ENCODE peak calls at places on chromosomes 3 and 15, in six cellular contexts. C is HCT116, X is NB4, P is adrenal gland, V is upper lobe of left lung, F is endothelial cell of umbilical vein. M is an unnamed sample.

GRCh38 chr15:76108021-76108723 is 48.4 kb downstream of the TMEM266 start:
- DNase-seq in F (no peak), X (no peak), V (no peak), C (no peak), P (peak; percentile 62), M (no peak)

GRCh38 chr3:136250862-136251460 is 821 bp downstream of the PCCB start:
- DNase-seq in V (peak; percentile 82), F (peak; percentile 61), X (peak; percentile 65), C (no peak), P (peak; percentile 86), M (no peak)

GRCh38 chr15:80068578-80068977 is 9.1 kb downstream of the ZFAND6 start:
- DNase-seq in P (no peak), C (no peak), V (no peak), X (no peak), F (no peak), M (no peak)

GRCh38 chr3:45940004-45940780 is 3.1 kb upstream of the CXCR6 start:
- DNase-seq in C (no peak), V (peak; percentile 20), X (no peak), F (no peak), P (no peak), M (no peak)

GRCh38 chr15:43826029-43826507 is 734 bp upstream of the WDR76 start:
- DNase-seq in F (no peak), C (no peak), P (no peak), V (no peak), X (no peak), M (no peak)

GRCh38 chr3:146184616-146185015 is 23.6 kb upstream of the PLOD2 start:
- DNase-seq in X (no peak), V (peak; percentile 28), F (no peak), P (peak; percentile 28), C (peak; percentile 45), M (no peak)

GRCh38 chr15:94910166-94910565 is 678.8 kb downstream of the MCTP2 start:
- DNase-seq in P (no peak), X (no peak), V (no peak), F (peak; percentile 51), C (no peak), M (no peak)

GRCh38 chr3:5428607-5429516 is 241.4 kb downstream of the EDEM1 start:
- DNase-seq in C (no peak), F (no peak), X (peak; percentile 50), P (no peak), V (no peak), M (no peak)

GRCh38 chr3:97934980-97935695 is 37.1 kb downstream of the RIOX2 start:
- DNase-seq in X (no peak), F (no peak), C (no peak), V (no peak), P (no peak), M (no peak)

GRCh38 chr15:50224606-50225005 is 40.9 kb downstream of the HDC start:
- DNase-seq in X (peak; percentile 34), C (no peak), V (no peak), P (no peak), F (no peak), M (no peak)

GRCh38 chr15:64460206-64460736 is at the start of gene ZNF609:
- DNase-seq in X (peak; percentile 92), C (peak; percentile 95), F (peak; percentile 90), V (peak; percentile 94), P (peak; percentile 91), M (peak; percentile 68)
- TF ChIP-seq POLR2A in X (peak; percentile 47), C (no peak), F (no peak), V (peak; percentile 68), P (peak; percentile 97), M (peak; percentile 57)

DNA sequence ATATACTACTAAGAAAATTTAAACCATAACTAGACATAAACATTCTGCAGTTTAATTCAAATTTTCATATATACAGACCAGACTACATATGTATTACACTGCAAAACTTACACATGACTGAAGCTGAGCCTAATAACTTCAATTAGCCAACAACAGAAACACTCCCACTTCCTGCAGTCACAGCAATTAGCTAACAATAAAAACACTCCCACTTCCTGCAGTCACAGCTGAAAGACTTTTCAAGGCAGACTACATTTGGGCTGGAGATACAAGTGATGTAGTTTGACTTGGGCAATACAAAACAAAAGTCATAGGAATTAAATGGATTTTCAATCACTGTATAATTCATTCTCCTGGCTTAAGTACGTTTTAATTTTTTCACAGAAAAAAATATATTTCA is 10.3 kb downstream of the TM2D3 start:
- DNase-seq in V (no peak), X (peak; percentile 92), F (peak; percentile 83), C (no peak), P (no peak), M (no peak)
- TF ChIP-seq POLR2A in V (no peak), X (no peak), F (no peak), C (no peak), P (no peak), M (no peak)

GRCh38 chr15:69499521-69500201 is 47.0 kb downstream of the RPLP1 start:
- DNase-seq in V (no peak), C (no peak), P (no peak), X (no peak), F (no peak), M (no peak)
- TF ChIP-seq POLR2A in V (no peak), C (no peak), P (no peak), X (no peak), F (no peak), M (no peak)

DNA sequence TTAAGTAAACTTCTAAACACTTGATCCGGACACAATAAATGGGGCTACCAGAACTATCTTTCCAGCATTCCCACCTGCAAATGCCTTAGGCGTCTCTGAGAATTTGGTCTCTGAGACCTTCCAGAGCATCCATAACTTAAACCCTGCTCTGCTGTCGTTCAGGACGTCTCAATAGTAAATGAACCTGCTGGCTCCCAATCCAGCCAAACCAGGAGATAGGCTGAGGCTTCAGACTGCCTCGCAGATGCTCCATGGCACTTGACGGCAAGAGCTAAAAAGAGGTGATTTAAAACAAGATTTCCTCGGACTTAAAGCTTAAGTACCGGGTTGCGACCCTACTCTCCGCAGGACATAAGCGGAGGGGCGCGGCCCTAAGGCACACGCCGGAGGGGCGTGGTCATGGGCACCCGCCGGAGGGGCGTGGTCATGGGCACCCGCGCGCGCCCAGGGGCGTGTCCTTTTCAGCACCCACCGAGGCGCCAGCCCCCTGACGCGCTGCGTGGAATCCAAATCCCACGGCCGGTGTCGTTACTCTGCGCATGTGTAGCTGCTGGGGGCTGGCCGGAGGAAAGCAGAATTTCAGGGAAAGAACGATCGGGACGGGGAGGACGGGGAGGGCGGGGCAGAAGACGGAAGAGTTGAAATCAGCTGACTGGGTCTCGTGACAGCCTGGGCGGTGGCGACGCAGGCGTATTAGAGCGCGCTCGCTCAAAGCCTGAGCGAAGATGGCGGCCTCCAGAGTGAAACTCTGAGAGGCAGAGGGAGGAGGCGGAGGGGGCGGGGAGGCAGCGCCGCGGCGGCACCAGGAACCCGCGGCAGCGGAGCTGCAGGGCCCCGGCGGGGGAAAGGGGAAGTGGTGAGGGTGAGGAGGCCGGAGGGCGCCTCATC is at the start of gene DNAJC13:
- DNase-seq in X (peak; percentile 96), P (peak; percentile 95), V (peak; percentile 93), C (peak; percentile 82), F (peak; percentile 96), M (peak; percentile 76)
- TF ChIP-seq POLR2A in X (peak; percentile 48), P (peak; percentile 22), V (peak; percentile 79), C (peak; percentile 21), F (no peak), M (peak; percentile 40)

DNA sequence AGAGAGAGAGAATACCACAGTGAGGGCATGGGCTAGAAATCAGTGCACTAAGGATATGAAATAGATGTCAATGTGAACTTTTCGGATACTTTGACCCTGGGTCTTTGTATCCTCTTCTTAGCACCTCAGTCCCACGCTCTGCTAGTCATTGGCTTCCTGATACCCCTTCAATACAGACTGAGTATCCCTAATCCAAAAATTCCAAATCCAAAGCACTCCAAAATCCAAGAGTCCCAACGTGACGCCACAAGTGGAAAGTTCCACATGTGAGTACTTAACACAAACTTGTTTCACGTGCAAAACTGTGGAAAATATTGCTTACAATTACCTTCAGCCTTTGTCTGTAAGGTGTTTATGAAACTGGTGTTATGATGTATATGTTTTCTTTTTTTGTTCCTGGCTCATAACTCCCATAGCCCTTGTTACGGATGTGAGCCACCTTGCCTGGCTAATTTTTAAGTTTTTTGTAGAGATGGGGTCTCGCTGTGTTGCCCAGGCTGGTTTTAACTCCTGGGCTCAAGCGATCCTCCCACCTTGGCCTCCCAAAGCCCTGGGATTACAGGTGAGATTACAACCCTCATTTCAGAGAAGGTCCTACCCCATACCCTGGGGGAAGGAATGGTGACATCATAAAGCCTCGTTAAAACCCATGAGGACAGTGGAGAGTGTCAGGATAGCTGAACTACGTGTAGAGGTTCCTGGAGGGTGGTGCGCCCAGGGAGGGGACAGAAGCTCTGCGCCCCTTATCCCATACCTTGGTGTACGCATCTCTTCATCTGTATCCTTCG is 10.2 kb upstream of the IRAK2 start:
- DNase-seq in P (no peak), X (no peak), V (no peak), F (no peak), C (no peak), M (no peak)
- TF ChIP-seq POLR2A in P (no peak), X (no peak), V (no peak), F (no peak), C (no peak), M (no peak)